ENCODE peak calls at places on chromosomes 12 and 14, in seven cellular contexts. P is astrocyte of the cerebellum, C is upper lobe of right lung, B is mesothelial cell of epicardium, V is AG08395, J is fibroblast of pulmonary artery, A is lower leg skin. W is an unnamed sample.
A peak's percentile ranks its signal among the peaks of the same experiment; 100 is the strongest.

GRCh38 chr14:23154876-23155587 is 28.4 kb downstream of the SLC7A8 start:
- DNase-seq in V (peak; percentile 89), C (peak; percentile 81), J (peak; percentile 97), A (peak; percentile 90), B (no peak), P (peak; percentile 77), W (no peak)

GRCh38 chr14:100648474-100649172 is 61.4 kb upstream of the BEGAIN start:
- DNase-seq in C (no peak), A (no peak), B (no peak), P (no peak), V (no peak), J (no peak), W (no peak)

GRCh38 chr12:123907021-123907420 is 65.6 kb downstream of the CCDC92 start:
- DNase-seq in J (no peak), P (no peak), V (no peak), C (no peak), A (no peak), B (no peak), W (peak; percentile 80)

GRCh38 chr14:24876009-24876690 is 173.8 kb downstream of the STXBP6 start:
- DNase-seq in P (no peak), J (no peak), A (no peak), B (no peak), V (no peak), C (no peak), W (no peak)

GRCh38 chr12:18387706-18388105 is 126.4 kb downstream of the PIK3C2G start:
- DNase-seq in J (peak; percentile 24), C (no peak), P (no peak), V (no peak), A (no peak), B (no peak), W (no peak)

GRCh38 chr12:50246873-50247612 is 36.3 kb downstream of the LIMA1 start:
- DNase-seq in V (peak; percentile 96), C (no peak), B (no peak), J (peak; percentile 93), P (peak; percentile 78), A (peak; percentile 87), W (no peak)

GRCh38 chr14:73477618-73478266 is 13.0 kb upstream of the RIOX1 start:
- DNase-seq in V (no peak), P (no peak), A (peak; percentile 46), J (peak; percentile 80), C (no peak), B (no peak), W (no peak)

GRCh38 chr12:107622005-107622404 is 63.6 kb upstream of the PWP1 start:
- DNase-seq in P (no peak), B (no peak), A (no peak), J (peak; percentile 11), C (no peak), V (no peak), W (no peak)

GRCh38 chr12:56634242-56634836 is 4.2 kb upstream of the BAZ2A start:
- DNase-seq in B (peak; percentile 70), A (peak; percentile 50), V (no peak), C (peak; percentile 86), P (no peak), J (no peak), W (peak; percentile 57)

GRCh38 chr14:69685716-69686115 is 74.3 kb downstream of the SUSD6 start:
- DNase-seq in P (peak; percentile 65), A (peak; percentile 63), V (peak; percentile 56), C (peak; percentile 89), B (no peak), J (peak; percentile 70), W (no peak)

GRCh38 chr12:130161261-130162231 is 718 bp upstream of the FZD10 start:
- DNase-seq in C (peak; percentile 63), P (no peak), J (no peak), A (no peak), B (peak; percentile 48), V (no peak), W (no peak)

GRCh38 chr12:94793191-94793595 is 142.8 kb upstream of the TMCC3 start:
- DNase-seq in P (no peak), A (no peak), B (no peak), V (no peak), J (no peak), C (no peak), W (no peak)

GRCh38 chr14:77989441-77989891 is 180.7 kb upstream of the NRXN3 start:
- DNase-seq in B (no peak), J (no peak), C (no peak), P (no peak), A (no peak), V (no peak), W (no peak)

GRCh38 chr14:95220663-95221231 is 63.4 kb upstream of the DICER1 start:
- DNase-seq in V (no peak), A (no peak), C (no peak), B (no peak), J (peak; percentile 40), P (peak; percentile 91), W (no peak)

GRCh38 chr12:71303199-71303598 is 136.4 kb upstream of the LGR5 start:
- DNase-seq in B (no peak), C (no peak), P (no peak), V (no peak), J (no peak), A (no peak), W (no peak)

GRCh38 chr14:89314274-89314673 is 102.8 kb downstream of the FOXN3 start:
- DNase-seq in V (no peak), B (no peak), P (no peak), J (no peak), C (no peak), A (no peak), W (no peak)

GRCh38 chr14:77653473-77653872 is 37.0 kb upstream of the SPTLC2 start:
- DNase-seq in J (no peak), C (no peak), A (no peak), B (no peak), P (no peak), V (no peak), W (peak; percentile 41)

GRCh38 chr14:104016873-104017650 is 68.4 kb upstream of the ASPG start:
- DNase-seq in B (no peak), P (no peak), C (no peak), J (no peak), A (no peak), V (no peak), W (no peak)

GRCh38 chr12:96248532-96248931 is 54.4 kb downstream of the ELK3 start:
- DNase-seq in J (no peak), P (no peak), B (no peak), C (no peak), A (no peak), V (no peak), W (peak; percentile 36)

GRCh38 chr12:132248439-132249157 is 80.8 kb downstream of the GALNT9 start:
- DNase-seq in B (no peak), V (peak; percentile 30), C (no peak), J (peak; percentile 64), P (no peak), A (no peak), W (no peak)

GRCh38 chr12:77167801-77168200 is 102.4 kb upstream of the E2F7 start:
- DNase-seq in B (no peak), C (no peak), A (no peak), P (no peak), V (no peak), J (no peak), W (no peak)

GRCh38 chr14:24368215-24368561 is 204 bp downstream of the NFATC4 start:
- DNase-seq in P (no peak), V (no peak), J (no peak), C (no peak), B (no peak), A (no peak), W (no peak)

GRCh38 chr12:76720068-76720467 is 43.8 kb upstream of the ZDHHC17 start:
- DNase-seq in B (no peak), P (no peak), A (no peak), C (no peak), V (peak; percentile 10), J (peak; percentile 40), W (no peak)

GRCh38 chr12:62581288-62582064 is 114.8 kb downstream of the MON2 start:
- DNase-seq in P (peak; percentile 55), V (peak; percentile 72), A (no peak), C (no peak), J (peak; percentile 81), B (no peak), W (peak; percentile 30)

GRCh38 chr14:91230363-91231035 is 14.0 kb downstream of the GPR68 start:
- DNase-seq in V (peak; percentile 57), J (no peak), C (no peak), A (no peak), B (no peak), P (no peak), W (no peak)

GRCh38 chr12:104524026-104524425 is 67.3 kb downstream of the CHST11 start:
- DNase-seq in P (no peak), A (no peak), C (no peak), B (no peak), V (peak; percentile 38), J (no peak), W (no peak)

GRCh38 chr14:81066672-81067071 is 111.3 kb downstream of the TSHR start:
- DNase-seq in B (no peak), V (no peak), C (no peak), J (no peak), P (no peak), A (no peak), W (no peak)